ENCODE peak calls at places on chromosomes 6 and 20, in eight cellular contexts. T is dermis microvascular lymphatic vessel endothelial cell, P is NCI-H774, O is WTC11, K is NCI-H2029, C is AG20443, Y is GOT3, U is thoracic aorta. R is an unnamed sample.

GRCh38 chr6:24667378-24667803 is 514 bp downstream of the ACOT13 start:
- DNase-seq in T (peak), P (no peak), O (no peak), K (no peak), C (peak), Y (no peak), U (no peak), R (no peak)

GRCh38 chr20:64219202-64219601 is 36.3 kb upstream of the PCMTD2 start:
- DNase-seq in T (no peak), P (no peak), O (no peak), K (no peak), C (no peak), Y (no peak), U (no peak), R (peak)

GRCh38 chr20:61450549-61450948 is 198.5 kb downstream of the CDH4 start:
- DNase-seq in T (no peak), P (no peak), O (no peak), K (no peak), C (no peak), Y (no peak), U (no peak), R (no peak)

GRCh38 chr20:6122111-6122872 is 538 bp downstream of the FERMT1 start:
- DNase-seq in T (no peak), P (no peak), O (peak), K (no peak), C (peak), Y (no peak), U (no peak), R (no peak)

GRCh38 chr6:85945454-85946185 is 302.9 kb upstream of the SYNCRIP start:
- DNase-seq in T (no peak), P (no peak), O (no peak), K (no peak), C (no peak), Y (no peak), U (no peak), R (no peak)

GRCh38 chr6:66900081-66900770 is 1193.2 kb upstream of the EYS start:
- DNase-seq in T (no peak), P (no peak), O (no peak), K (no peak), C (no peak), Y (no peak), U (no peak), R (no peak)

GRCh38 chr20:33685328-33686007 is 717 bp downstream of the E2F1 start:
- DNase-seq in T (no peak), P (peak), O (peak), K (no peak), C (peak), Y (no peak), U (no peak), R (no peak)

GRCh38 chr20:48208176-48208575 is 422.9 kb upstream of the SULF2 start:
- DNase-seq in T (no peak), P (no peak), O (no peak), K (no peak), C (no peak), Y (no peak), U (no peak), R (no peak)

GRCh38 chr20:6921717-6922386 is 154.4 kb downstream of the BMP2 start:
- DNase-seq in T (no peak), P (no peak), O (no peak), K (no peak), C (no peak), Y (no peak), U (no peak), R (no peak)

GRCh38 chr6:36566418-36566905 is 19.2 kb upstream of the STK38 start:
- DNase-seq in T (no peak), P (no peak), O (no peak), K (no peak), C (no peak), Y (no peak), U (no peak), R (no peak)

GRCh38 chr6:44223471-44224153 is at the start of gene SLC29A1:
- DNase-seq in T (peak), P (peak), O (peak), K (peak), C (peak), Y (no peak), U (no peak), R (peak)

GRCh38 chr6:1525364-1526038 is 84.2 kb upstream of the FOXC1 start:
- DNase-seq in T (no peak), P (no peak), O (no peak), K (no peak), C (peak), Y (no peak), U (no peak), R (no peak)

GRCh38 chr6:151399679-151400078 is 8.3 kb upstream of the ZBTB2 start:
- DNase-seq in T (no peak), P (no peak), O (no peak), K (no peak), C (no peak), Y (no peak), U (no peak), R (no peak)

GRCh38 chr20:32792316-32792715 is 27.4 kb upstream of the MAPRE1 start:
- DNase-seq in T (no peak), P (no peak), O (no peak), K (no peak), C (no peak), Y (no peak), U (no peak), R (peak)

GRCh38 chr6:38164131-38164481 is 344.6 kb downstream of the ZFAND3 start:
- DNase-seq in T (no peak), P (no peak), O (no peak), K (no peak), C (no peak), Y (no peak), U (no peak), R (no peak)

GRCh38 chr6:79947191-79948173 is at the start of gene ELOVL4:
- DNase-seq in T (peak), P (peak), O (peak), K (peak), C (peak), Y (peak), U (peak), R (peak)

GRCh38 chr6:42230320-42231034 is 12.8 kb upstream of the MRPS10 start:
- DNase-seq in T (peak), P (no peak), O (no peak), K (no peak), C (peak), Y (no peak), U (no peak), R (no peak)

R was measured in central memory CD4-positive, alpha-beta T cell.